ENCODE peak calls at places on chromosomes 11 and 22, in eight cellular contexts. N is AG04450, H is right atrium auricular region, B is GM10248, S is fibroblast of lung, K is OCI-LY7, Z is endothelial cell, W is right lobe of liver. Q is an unnamed sample.

GRCh38 chr11:1442807-1443366 is 43.7 kb downstream of the MOB2 start:
- DNase-seq in N (no peak), H (no peak), B (no peak), S (no peak), K (no peak), Z (no peak), W (no peak), Q (no peak)

GRCh38 chr11:79436911-79437273 is 3.9 kb downstream of the TENM4 start:
- DNase-seq in N (no peak), H (no peak), B (no peak), S (no peak), K (no peak), Z (no peak), W (no peak), Q (no peak)

GRCh38 chr22:37379085-37379484 is 48.2 kb downstream of the ELFN2 start:
- DNase-seq in N (no peak), H (no peak), B (no peak), S (no peak), K (peak), Z (no peak), W (no peak), Q (no peak)

GRCh38 chr11:77580712-77581337 is 8.9 kb upstream of the AQP11 start:
- DNase-seq in N (no peak), H (no peak), B (no peak), S (no peak), K (peak), Z (no peak), W (no peak), Q (peak)

GRCh38 chr11:74462631-74463030 is 4.7 kb downstream of the KCNE3 start:
- DNase-seq in N (no peak), H (peak), B (no peak), S (no peak), K (no peak), Z (no peak), W (no peak), Q (no peak)

GRCh38 chr11:118911880-118912741 is 13.6 kb downstream of the BCL9L start:
- DNase-seq in N (peak), H (peak), B (no peak), S (peak), K (no peak), Z (no peak), W (peak), Q (peak)

GRCh38 chr11:68535098-68535497 is 74.5 kb downstream of the PPP6R3 start:
- DNase-seq in N (no peak), H (no peak), B (no peak), S (no peak), K (no peak), Z (no peak), W (no peak), Q (no peak)

GRCh38 chr22:28410050-28410816 is 269.4 kb downstream of the TTC28 start:
- DNase-seq in N (no peak), H (no peak), B (no peak), S (peak), K (no peak), Z (no peak), W (no peak), Q (no peak)

GRCh38 chr11:124536520-124536919 is 6.9 kb downstream of the OR8B12 start:
- DNase-seq in N (no peak), H (peak), B (no peak), S (peak), K (no peak), Z (no peak), W (peak), Q (peak)

GRCh38 chr11:87437844-87438223 is 400.1 kb downstream of the TMEM135 start:
- DNase-seq in N (no peak), H (no peak), B (no peak), S (no peak), K (no peak), Z (no peak), W (no peak), Q (peak)

GRCh38 chr22:17265649-17266248 is 46.5 kb upstream of the ADA2 start:
- DNase-seq in N (no peak), H (no peak), B (no peak), S (no peak), K (no peak), Z (no peak), W (no peak), Q (no peak)

GRCh38 chr11:43282607-43283440 is 29.0 kb upstream of the API5 start:
- DNase-seq in N (no peak), H (no peak), B (peak), S (peak), K (peak), Z (peak), W (peak), Q (peak)

GRCh38 chr11:120055646-120056045 is 82.3 kb downstream of the TRIM29 start:
- DNase-seq in N (no peak), H (no peak), B (no peak), S (no peak), K (no peak), Z (no peak), W (no peak), Q (peak)

GRCh38 chr22:28314959-28315358 is 364.7 kb downstream of the TTC28 start:
- DNase-seq in N (no peak), H (no peak), B (no peak), S (no peak), K (no peak), Z (no peak), W (no peak), Q (no peak)

GRCh38 chr11:116697011-116697410 is 75.8 kb downstream of the BUD13 start:
- DNase-seq in N (no peak), H (peak), B (no peak), S (no peak), K (no peak), Z (peak), W (no peak), Q (peak)

DNA sequence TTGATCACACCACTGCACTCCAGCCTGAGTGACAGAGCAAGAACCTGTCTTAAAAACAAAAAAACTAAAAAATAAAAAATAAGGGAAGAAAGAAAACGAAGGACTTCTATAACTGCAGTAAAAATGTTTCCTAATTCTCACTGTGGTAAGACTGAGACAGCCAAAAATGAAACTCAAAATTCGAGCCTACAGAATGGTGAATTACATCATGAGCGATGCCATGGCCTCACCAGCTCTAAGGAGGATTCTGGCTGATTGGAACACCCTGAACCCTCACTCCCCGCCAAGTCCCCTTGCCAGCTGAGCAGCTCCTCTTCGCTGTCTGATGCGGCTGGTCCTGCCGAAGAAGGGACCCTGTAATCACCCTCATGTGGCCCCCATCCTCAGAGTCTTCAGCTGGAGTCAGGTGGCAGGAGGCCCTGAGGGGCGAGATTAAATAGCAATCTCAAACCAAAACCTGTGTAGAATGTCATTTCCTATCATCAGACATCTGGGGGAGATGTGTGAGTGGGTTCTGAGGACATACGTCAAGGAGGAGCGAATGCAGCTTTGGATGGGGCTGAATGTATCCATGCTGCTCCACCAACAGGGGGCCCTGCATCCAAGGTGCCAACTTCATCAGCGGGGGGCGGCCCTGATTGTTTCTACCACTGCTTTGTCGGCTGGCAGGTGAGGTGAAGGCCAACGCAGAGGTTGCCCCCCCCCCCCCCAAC is 29.2 kb downstream of the PDGFB start:
- DNase-seq in N (no peak), H (no peak), B (peak), S (no peak), K (peak), Z (no peak), W (no peak), Q (no peak)
- TF ChIP-seq CTCF in N (peak), H (no peak), B (peak), S (peak), K (peak), Z (peak), W (peak), Q (peak)

GRCh38 chr11:108664730-108665525 is at the start of gene DDX10:
- DNase-seq in N (peak), H (peak), B (peak), S (peak), K (peak), Z (peak), W (peak), Q (peak)
- TF ChIP-seq CTCF in N (peak), H (no peak), B (no peak), S (peak), K (peak), Z (no peak), W (peak), Q (no peak)

GRCh38 chr22:32531955-32532818 is 57.6 kb downstream of the FBXO7 start:
- DNase-seq in N (peak), H (peak), B (no peak), S (peak), K (no peak), Z (peak), W (peak), Q (peak)
- TF ChIP-seq CTCF in N (no peak), H (no peak), B (no peak), S (no peak), K (no peak), Z (no peak), W (no peak), Q (no peak)

GRCh38 chr11:49995559-49995958 is 13.2 kb upstream of the OR4C12 start:
- DNase-seq in N (no peak), H (no peak), B (no peak), S (peak), K (peak), Z (peak), W (no peak), Q (peak)
- TF ChIP-seq CTCF in N (peak), H (no peak), B (peak), S (peak), K (peak), Z (peak), W (peak), Q (peak)

Q was measured in MCF 10A.